ENCODE peak calls at places on chromosomes 13 and 19, in ten cellular contexts. D, F, M, V, X, B, A, G, E and Y are unnamed samples.

GRCh38 chr13:29713841-29714240 is 118.4 kb upstream of the SLC7A1 start:
- DNase-seq in X (no peak), B (no peak), G (no peak), M (no peak), V (peak; percentile 21), A (no peak), D (no peak), F (no peak), E (peak; percentile 9), Y (no peak)

GRCh38 chr19:55321466-55321865 is 3.7 kb downstream of the TMEM150B start:
- DNase-seq in V (no peak), G (no peak), D (peak; percentile 41), X (no peak), M (no peak), E (no peak), A (no peak), B (no peak), F (no peak), Y (no peak)

GRCh38 chr13:45257638-45258338 is 56.9 kb upstream of the KCTD4 start:
- DNase-seq in X (no peak), G (no peak), A (peak; percentile 30), B (no peak), E (peak; percentile 49), D (no peak), M (no peak), F (peak; percentile 48), V (peak; percentile 54), Y (no peak)

GRCh38 chr19:10226376-10227214 is 4.5 kb downstream of the S1PR2 start:
- DNase-seq in F (peak; percentile 54), X (no peak), A (no peak), V (peak; percentile 95), G (peak; percentile 55), D (peak; percentile 58), M (peak; percentile 62), B (no peak), E (peak; percentile 89), Y (peak; percentile 35)

GRCh38 chr13:79528356-79528755 is 47.4 kb downstream of the NDFIP2 start:
- DNase-seq in M (no peak), E (no peak), G (no peak), V (peak; percentile 25), D (no peak), X (no peak), F (no peak), A (no peak), B (no peak), Y (no peak)

GRCh38 chr19:38851622-38852230 is 1.9 kb upstream of the HNRNPL start:
- DNase-seq in F (peak; percentile 73), D (peak; percentile 97), M (peak; percentile 96), A (peak; percentile 88), E (peak; percentile 98), G (peak; percentile 95), B (peak; percentile 89), V (peak; percentile 88), X (peak; percentile 97), Y (peak; percentile 95)

GRCh38 chr13:113664751-113665581 is 2.1 kb upstream of the GRK1 start:
- DNase-seq in E (no peak), A (no peak), X (no peak), M (peak; percentile 25), V (no peak), B (no peak), F (no peak), D (peak; percentile 11), G (peak; percentile 27), Y (no peak)

GRCh38 chr13:86946734-86947133 is 724.4 kb upstream of the SLITRK5 start:
- DNase-seq in V (no peak), G (no peak), F (no peak), E (no peak), B (no peak), A (no peak), M (no peak), X (no peak), D (no peak), Y (no peak)

GRCh38 chr19:4711211-4711610 is 12.4 kb downstream of the DPP9 start:
- DNase-seq in B (no peak), F (no peak), D (no peak), G (no peak), A (no peak), M (no peak), V (no peak), X (no peak), E (no peak), Y (no peak)

GRCh38 chr19:12733369-12733896 is 1.1 kb downstream of the TRIR start:
- DNase-seq in B (peak; percentile 28), D (no peak), V (peak; percentile 45), M (no peak), X (peak; percentile 70), F (peak; percentile 54), G (peak; percentile 23), E (peak; percentile 85), A (peak; percentile 29), Y (no peak)

GRCh38 chr13:20774746-20775145 is 985 bp upstream of the EEF1AKMT1 start:
- DNase-seq in E (no peak), A (no peak), G (no peak), D (no peak), F (no peak), B (no peak), M (no peak), V (no peak), X (no peak), Y (no peak)

GRCh38 chr19:16496613-16496983 is 404 bp downstream of the C19orf44 start:
- DNase-seq in A (no peak), M (no peak), X (no peak), V (peak; percentile 44), B (no peak), F (peak; percentile 56), G (no peak), E (peak; percentile 91), D (peak; percentile 20), Y (peak; percentile 62)

GRCh38 chr13:43335669-43336068 is 312.3 kb downstream of the DNAJC15 start:
- DNase-seq in X (no peak), D (no peak), F (no peak), V (no peak), M (no peak), G (no peak), A (no peak), B (no peak), E (no peak), Y (no peak)

GRCh38 chr13:101417043-101417406 is 717 bp upstream of the NALCN start:
- DNase-seq in X (no peak), B (no peak), M (no peak), G (no peak), F (peak; percentile 51), E (peak; percentile 63), D (no peak), V (peak; percentile 84), A (no peak), Y (no peak)

GRCh38 chr13:101415358-101416174 is 742 bp downstream of the NALCN start:
- DNase-seq in G (no peak), X (no peak), V (no peak), E (peak; percentile 10), A (no peak), B (no peak), F (no peak), D (no peak), M (no peak), Y (no peak)

GRCh38 chr13:101412076-101412475 is 4.2 kb downstream of the NALCN start:
- DNase-seq in E (no peak), B (no peak), D (no peak), V (no peak), X (no peak), M (no peak), A (no peak), F (no peak), G (no peak), Y (no peak)

GRCh38 chr13:101416181-101417042 is at the start of gene NALCN:
- DNase-seq in E (peak; percentile 69), G (peak; percentile 31), B (no peak), X (peak; percentile 28), V (no peak), M (peak; percentile 41), D (no peak), F (peak; percentile 14), A (no peak), Y (peak; percentile 7)

GRCh38 chr13:101417501-101417900 is 1.2 kb upstream of the NALCN start:
- DNase-seq in E (no peak), M (no peak), A (no peak), F (no peak), D (no peak), V (no peak), G (no peak), X (no peak), B (no peak), Y (no peak)
- H3K4me3 ChIP-seq in E (no peak overlapping the region), M (no peak overlapping the region), A (no peak overlapping the region), F (no peak overlapping the region), D (no peak overlapping the region), V (no peak overlapping the region), G (no peak overlapping the region), X (no peak overlapping the region), B (no peak overlapping the region), Y (no peak overlapping the region)

DNA sequence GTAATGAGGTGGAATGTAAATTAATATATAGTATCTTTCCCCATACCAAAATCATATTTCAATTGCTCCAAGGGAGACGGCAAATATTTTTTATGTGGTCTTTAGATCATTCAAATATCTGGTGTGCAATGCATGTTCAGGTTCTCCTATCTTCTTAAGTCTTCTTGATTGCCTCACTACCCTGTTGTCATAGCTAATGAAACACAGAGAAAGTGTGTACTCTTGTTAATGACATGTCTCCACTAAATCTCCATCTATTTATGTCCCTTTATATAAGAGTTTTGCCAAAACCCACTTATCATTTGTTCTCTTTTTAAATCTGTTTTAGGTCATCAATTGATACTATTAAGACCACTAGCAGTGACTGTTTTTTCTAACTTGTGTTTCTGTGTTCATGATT is 6.6 kb downstream of the STARD13 start:
- DNase-seq in E (no peak), G (no peak), A (no peak), M (no peak), X (no peak), V (no peak), B (no peak), F (no peak), D (no peak), Y (no peak)
- H3K27ac ChIP-seq in E (peak overlapping the region; percentile 95), G (no peak overlapping the region), A (no peak overlapping the region), M (no peak overlapping the region), X (peak overlapping the region; percentile 23), V (no peak overlapping the region), B (no peak overlapping the region), F (peak overlapping the region; percentile 100), D (peak overlapping the region; percentile 95), Y (no peak overlapping the region)

GRCh38 chr19:14494910-14495677 is 833 bp downstream of the GIPC1 start:
- DNase-seq in G (no peak), E (peak; percentile 51), D (no peak), M (no peak), F (no peak), B (no peak), X (no peak), V (no peak), A (no peak), Y (no peak)
- H3K4me3 ChIP-seq in G (peak overlapping the region; percentile 69), E (peak overlapping the region; percentile 84), D (peak overlapping the region; percentile 93), M (peak overlapping the region; percentile 85), F (peak overlapping the region; percentile 85), B (peak overlapping the region; percentile 56), X (peak overlapping the region; percentile 82), V (peak overlapping the region; percentile 100), A (peak overlapping the region; percentile 79), Y (no peak overlapping the region)

GRCh38 chr19:2114821-2115220 is 18.1 kb downstream of the IZUMO4 start:
- DNase-seq in V (no peak), M (no peak), A (no peak), B (no peak), F (no peak), X (no peak), G (no peak), D (no peak), E (no peak), Y (no peak)
- H3K27ac ChIP-seq in V (no peak overlapping the region), M (no peak overlapping the region), A (no peak overlapping the region), B (no peak overlapping the region), F (no peak overlapping the region), X (no peak overlapping the region), G (no peak overlapping the region), D (no peak overlapping the region), E (no peak overlapping the region), Y (no peak overlapping the region)

GRCh38 chr13:101258509-101258908 is 157.8 kb downstream of the NALCN start:
- DNase-seq in M (no peak), X (no peak), F (no peak), B (no peak), D (no peak), V (no peak), A (no peak), G (no peak), E (peak; percentile 2), Y (no peak)
- H3K4me3 ChIP-seq in M (no peak overlapping the region), X (no peak overlapping the region), F (peak overlapping the region; percentile 3), B (no peak overlapping the region), D (no peak overlapping the region), V (no peak overlapping the region), A (no peak overlapping the region), G (no peak overlapping the region), E (no peak overlapping the region), Y (no peak overlapping the region)